ENCODE peak calls at places on chromosomes 7 and 10, in five cellular contexts. G is sigmoid colon, H is foreskin fibroblast, W is HFFc6, L is astrocyte. I is an unnamed sample.

GRCh38 chr10:103238506-103239252 is 7.0 kb upstream of the RPEL1 start:
- DNase-seq in H (peak; percentile 36), L (peak; percentile 34), W (peak; percentile 56), G (no peak), I (no peak)

GRCh38 chr10:76278811-76279460 is 847.5 kb downstream of the LRMDA start:
- DNase-seq in H (no peak), G (no peak), L (peak; percentile 44), W (no peak), I (no peak)

GRCh38 chr7:66886152-66886551 is 34.9 kb upstream of the TMEM248 start:
- DNase-seq in L (no peak), G (no peak), H (no peak), W (no peak), I (no peak)

GRCh38 chr10:119253433-119254174 is 46.2 kb downstream of the GRK5 start:
- DNase-seq in W (peak; percentile 95), G (peak; percentile 92), H (peak; percentile 92), L (peak; percentile 95), I (no peak)

GRCh38 chr7:101733713-101734475 is 83.5 kb upstream of the CUX1 start:
- DNase-seq in G (no peak), W (no peak), H (no peak), L (peak; percentile 51), I (peak; percentile 50)

GRCh38 chr10:5045095-5045494 is 41.4 kb upstream of the AKR1C2 start:
- DNase-seq in W (no peak), H (no peak), G (no peak), L (no peak), I (no peak)

GRCh38 chr7:66202380-66202779 is 2.8 kb upstream of the TPST1 start:
- DNase-seq in W (no peak), L (no peak), H (no peak), G (peak; percentile 7), I (no peak)

GRCh38 chr7:93117852-93118530 is at the start of gene SAMD9:
- DNase-seq in W (peak; percentile 85), H (peak; percentile 70), G (peak; percentile 71), L (peak; percentile 67), I (peak; percentile 76)

GRCh38 chr7:134820778-134821177 is 41.3 kb downstream of the CALD1 start:
- DNase-seq in W (no peak), G (no peak), H (no peak), L (no peak), I (no peak)

GRCh38 chr7:130322615-130323014 is 22.0 kb upstream of the CPA5 start:
- DNase-seq in W (no peak), G (no peak), H (no peak), L (no peak), I (no peak)

GRCh38 chr7:16889305-16889704 is 7.5 kb upstream of the AGR3 start:
- DNase-seq in G (no peak), H (no peak), W (no peak), L (no peak), I (no peak)

GRCh38 chr10:6074489-6075301 is 12.5 kb upstream of the IL2RA start:
- DNase-seq in G (no peak), L (peak; percentile 94), W (peak; percentile 49), H (peak; percentile 26), I (no peak)

GRCh38 chr7:44489955-44490350 is 505 bp downstream of the NUDCD3 start:
- DNase-seq in G (no peak), H (peak; percentile 45), L (peak; percentile 18), W (no peak), I (no peak)

GRCh38 chr10:66786705-66787104 is 139.1 kb upstream of the LRRTM3 start:
- DNase-seq in W (no peak), G (no peak), H (no peak), L (no peak), I (no peak)

GRCh38 chr7:129295015-129295423 is 70.2 kb downstream of the AHCYL2 start:
- DNase-seq in G (peak; percentile 70), L (peak; percentile 33), W (peak; percentile 32), H (peak; percentile 40), I (no peak)

GRCh38 chr7:94632338-94633024 is 23.5 kb downstream of the SGCE start:
- DNase-seq in H (peak; percentile 83), G (no peak), W (peak; percentile 86), L (peak; percentile 91), I (no peak)

GRCh38 chr7:24828871-24829661 is 71.8 kb upstream of the GSDME start:
- DNase-seq in W (no peak), H (no peak), L (peak; percentile 51), G (no peak), I (no peak)

GRCh38 chr7:40536406-40536805 is 401.6 kb downstream of the SUGCT start:
- DNase-seq in G (no peak), L (no peak), H (no peak), W (no peak), I (no peak)

GRCh38 chr10:74825033-74825370 is 1.4 kb upstream of the KAT6B start:
- DNase-seq in H (no peak), G (peak; percentile 75), W (no peak), L (no peak), I (peak; percentile 60)

GRCh38 chr10:107589081-107589480 is 424.6 kb upstream of the SORCS1 start:
- DNase-seq in G (no peak), H (peak; percentile 9), L (no peak), W (no peak), I (no peak)

DNA sequence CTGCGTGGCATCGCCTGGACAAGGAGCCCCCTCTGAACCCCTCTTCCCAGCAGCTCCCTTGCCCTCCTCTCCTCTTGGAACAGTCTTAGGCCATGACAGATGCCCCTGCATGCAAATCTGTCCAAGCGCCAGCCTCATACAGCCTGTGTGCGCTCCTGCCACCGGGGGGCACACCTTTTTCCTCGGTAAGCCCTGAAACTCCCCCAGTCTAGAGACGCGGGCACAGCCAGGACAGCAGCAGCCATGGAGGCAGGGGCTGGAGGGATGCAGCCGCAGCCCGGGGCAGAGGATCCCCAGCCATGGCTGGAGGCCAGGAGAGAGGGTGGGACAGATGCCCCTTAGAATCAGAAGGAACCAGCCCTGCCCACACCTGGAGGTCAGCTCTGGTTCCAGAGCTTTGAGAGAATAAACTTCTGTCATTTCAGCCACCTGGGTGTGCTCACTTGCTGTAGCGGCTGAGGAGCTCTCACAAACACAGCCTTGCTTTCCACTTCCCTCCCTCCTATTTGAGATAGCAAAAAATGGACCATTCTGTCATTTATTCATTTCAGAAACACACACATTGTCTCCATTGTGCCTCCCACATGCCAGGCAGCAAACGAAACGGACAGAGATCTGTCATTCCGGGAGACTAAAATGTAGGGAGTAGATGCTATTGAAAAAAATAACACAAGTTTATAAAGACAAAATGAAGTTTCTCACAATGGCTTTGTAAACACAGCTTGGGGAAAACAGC is 241.5 kb downstream of the WDR37 start:
- DNase-seq in H (no peak), W (no peak), L (no peak), G (no peak), I (no peak)
- TF ChIP-seq CTCF in H (no peak), W (no peak), L (no peak), G (no peak), I (no peak)

GRCh38 chr10:53580465-53580864 is 807.9 kb upstream of the MBL2 start:
- DNase-seq in W (no peak), H (no peak), G (no peak), L (no peak), I (no peak)
- TF ChIP-seq CTCF in W (no peak), H (no peak), G (no peak), L (no peak), I (no peak)

DNA sequence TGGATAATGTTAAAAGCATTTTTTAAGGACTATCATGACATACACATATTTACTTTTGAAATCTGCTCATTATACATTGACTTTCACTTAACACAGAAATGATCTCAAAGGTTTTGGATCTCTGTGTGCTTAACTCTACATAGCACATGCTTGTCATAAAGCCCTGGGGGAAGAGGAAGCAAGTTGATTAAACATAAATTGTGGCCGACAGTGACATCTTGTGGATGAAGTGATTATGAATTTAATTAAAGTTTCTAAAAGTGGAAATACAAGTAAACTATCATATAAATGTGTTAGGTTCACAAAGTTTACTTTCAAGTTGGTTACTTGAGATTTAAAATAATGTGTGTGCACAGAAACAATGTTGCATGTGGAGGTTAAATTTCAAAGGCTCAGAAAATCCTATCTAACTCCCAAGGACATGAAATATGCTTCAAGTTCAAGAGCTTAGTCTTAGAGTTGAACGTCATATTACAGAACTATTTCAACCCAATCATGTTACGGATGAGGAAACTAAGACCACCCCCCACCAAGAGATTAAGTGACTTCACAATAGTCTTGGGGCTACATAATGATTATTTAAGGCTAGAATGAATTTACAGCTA is 1247.8 kb downstream of the GATA3 start:
- DNase-seq in H (peak; percentile 30), L (peak; percentile 34), G (no peak), W (peak; percentile 49), I (peak; percentile 16)
- TF ChIP-seq CTCF in H (peak; percentile 10), L (peak; percentile 38), G (no peak), W (peak; percentile 80), I (peak; percentile 38)

DNA sequence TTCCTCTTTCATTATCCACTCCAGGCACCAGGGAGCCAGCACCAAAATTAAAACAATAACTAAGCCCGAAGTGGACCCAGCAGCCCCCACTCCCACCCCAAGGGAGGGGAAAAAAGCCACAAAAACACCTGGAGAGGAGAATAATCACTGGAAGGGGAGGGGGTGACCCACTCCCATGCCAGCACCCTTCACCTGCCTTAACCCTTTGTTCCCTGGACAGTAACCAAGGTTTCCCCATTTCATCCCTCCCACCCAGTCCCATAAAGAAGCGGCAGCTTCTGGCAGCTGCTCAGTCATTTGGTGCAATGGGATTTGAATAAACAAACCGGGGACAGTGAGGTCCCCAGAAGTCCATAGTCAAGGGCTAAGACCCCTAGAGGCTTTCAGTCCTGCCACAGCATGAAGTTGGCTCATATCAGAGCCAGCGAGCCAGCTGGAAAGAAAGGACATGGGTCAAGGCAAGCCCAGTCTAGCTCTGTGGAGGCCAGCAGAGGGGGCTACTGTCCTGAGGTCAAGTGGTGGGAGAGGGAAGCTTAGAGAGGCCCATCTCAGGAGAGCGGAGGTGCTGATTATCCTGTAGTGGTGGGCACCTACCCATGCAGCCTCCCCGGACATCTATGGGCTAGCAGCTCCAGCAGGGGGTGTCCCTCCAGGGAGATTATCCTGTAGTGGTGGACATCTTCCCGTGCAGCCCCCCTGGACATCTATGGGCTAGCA is 58.8 kb upstream of the LBX1 start:
- DNase-seq in W (no peak), L (no peak), G (no peak), H (no peak), I (no peak)
- TF ChIP-seq CTCF in W (no peak), L (no peak), G (no peak), H (peak; percentile 26), I (peak; percentile 15)

GRCh38 chr10:95336702-95337101 is 45.9 kb upstream of the PDLIM1 start:
- DNase-seq in L (no peak), H (no peak), G (no peak), W (no peak), I (no peak)
- TF ChIP-seq CTCF in L (no peak), H (no peak), G (no peak), W (no peak), I (no peak)

DNA sequence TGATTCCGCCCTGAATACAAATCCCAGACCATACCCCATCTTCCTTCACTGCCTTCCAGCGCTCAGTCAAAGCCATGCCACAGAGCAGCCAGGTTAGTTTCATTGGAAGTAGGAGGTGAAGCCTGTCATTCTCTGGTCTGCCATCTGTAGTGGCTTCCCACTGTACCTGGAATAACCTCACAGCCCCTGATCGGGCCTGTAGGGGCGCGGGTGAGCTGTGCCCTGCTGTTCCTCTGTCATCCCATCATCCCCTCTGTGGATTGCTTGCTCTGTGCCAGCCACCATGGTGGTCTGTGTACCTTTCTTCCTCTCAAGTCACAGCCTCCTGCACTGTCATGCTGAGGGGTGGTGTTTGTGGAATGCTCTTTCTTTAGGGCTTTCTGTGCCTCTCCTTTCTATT is 155.1 kb downstream of the ZNF22 start:
- DNase-seq in H (no peak), G (no peak), W (no peak), L (no peak), I (no peak)
- TF ChIP-seq CTCF in H (no peak), G (no peak), W (no peak), L (no peak), I (no peak)

GRCh38 chr10:33248638-33249037 is 85.8 kb downstream of the NRP1 start:
- DNase-seq in H (peak; percentile 78), L (peak; percentile 96), W (peak; percentile 85), G (no peak), I (no peak)
- TF ChIP-seq CTCF in H (no peak), L (no peak), W (no peak), G (no peak), I (no peak)